ENCODE peak calls at places on chromosomes 1 and 21, in four cellular contexts. P is left cardiac atrium; J is effector memory CD4-positive, alpha-beta T cell; W is stimulated activated CD4-positive, alpha-beta T cell treated with anti-CD3 and anti-CD28 coated beads, Interleukin-1b, Interleukin-23, amount 100 ng/mL, for 24 hours. X is an unnamed sample.

GRCh38 chr1:195939844-195940243 is 668.4 kb downstream of the KCNT2 start:
- DNase-seq in P (no peak), J (no peak), W (no peak), X (no peak)

GRCh38 chr21:38506606-38507331 is 8.5 kb upstream of the ERG start:
- DNase-seq in W (no peak), P (no peak), J (no peak), X (no peak)

GRCh38 chr1:7586031-7586941 is 184.8 kb upstream of the VAMP3 start:
- DNase-seq in W (no peak), J (no peak), P (no peak), X (no peak)

GRCh38 chr1:9009438-9010366 is 16.5 kb downstream of the SLC2A7 start:
- DNase-seq in P (peak), W (no peak), J (no peak), X (no peak)

GRCh38 chr1:73674945-73675561 is 522.9 kb downstream of the LRRIQ3 start:
- DNase-seq in W (no peak), J (no peak), P (no peak), X (peak)

GRCh38 chr1:224637510-224637909 is 21.4 kb downstream of the CNIH3 start:
- DNase-seq in P (no peak), J (no peak), W (no peak), X (peak)

GRCh38 chr1:54384921-54385726 is 21.1 kb downstream of the SSBP3 start:
- DNase-seq in J (no peak), W (no peak), P (no peak), X (no peak)

GRCh38 chr1:96520542-96520941 is 201.0 kb upstream of the PTBP2 start:
- DNase-seq in J (no peak), W (no peak), P (no peak), X (no peak)

GRCh38 chr1:245969274-245969673 is 537.8 kb downstream of the SMYD3 start:
- DNase-seq in W (no peak), J (no peak), P (no peak), X (peak)

GRCh38 chr1:24915819-24916602 is 14.1 kb downstream of the RUNX3 start:
- DNase-seq in P (no peak), W (no peak), J (no peak), X (peak)

GRCh38 chr1:90200637-90201235 is 205.8 kb downstream of the ZNF326 start:
- DNase-seq in J (no peak), W (no peak), P (no peak), X (no peak)